ENCODE peak calls at places on chromosome 13, in six cellular contexts. X is HAP-1, T is fibroblast of lung, I is body of pancreas, V is NCI-H69, G is AG08395. M is an unnamed sample.

GRCh38 chr13:114282143-114282685 is 813 bp downstream of the UPF3A start:
- DNase-seq in I (peak), V (peak), T (peak), X (peak), G (peak), M (no peak)

GRCh38 chr13:66323695-66324094 is 906.4 kb downstream of the PCDH9 start:
- DNase-seq in I (no peak), V (no peak), G (no peak), X (no peak), T (no peak), M (no peak)

GRCh38 chr13:88051746-88052482 is 380.7 kb downstream of the SLITRK5 start:
- DNase-seq in T (no peak), V (no peak), X (no peak), I (no peak), G (no peak), M (no peak)

GRCh38 chr13:98706446-98707110 is 45.9 kb downstream of the SLC15A1 start:
- DNase-seq in I (no peak), V (no peak), T (no peak), X (no peak), G (no peak), M (no peak)

GRCh38 chr13:93625536-93625935 is 398.9 kb downstream of the GPC6 start:
- DNase-seq in T (peak), V (peak), I (no peak), G (no peak), X (peak), M (no peak)

GRCh38 chr13:23570099-23570926 is at the start of gene TNFRSF19:
- DNase-seq in V (peak), X (no peak), G (peak), I (peak), T (peak), M (peak)

GRCh38 chr13:59538512-59538911 is 625.2 kb downstream of the DIAPH3 start:
- DNase-seq in X (no peak), G (no peak), V (no peak), T (no peak), I (no peak), M (no peak)

GRCh38 chr13:108360139-108360538 is 90.6 kb downstream of the TNFSF13B start:
- DNase-seq in G (no peak), I (no peak), V (no peak), X (no peak), T (no peak), M (no peak)

GRCh38 chr13:94309997-94310842 is 169.3 kb downstream of the DCT start:
- DNase-seq in T (peak), X (no peak), I (no peak), G (peak), V (no peak), M (peak)

GRCh38 chr13:95536629-95537241 is 15.8 kb upstream of the CLDN10 start:
- DNase-seq in T (peak), V (peak), G (no peak), X (peak), I (peak), M (no peak)

GRCh38 chr13:94537740-94538630 is 58.0 kb downstream of the TGDS start:
- DNase-seq in I (no peak), G (no peak), X (no peak), V (no peak), T (no peak), M (no peak)

GRCh38 chr13:89746554-89746953 is 1600.9 kb upstream of the MIR17HG start:
- DNase-seq in I (no peak), T (no peak), G (no peak), V (peak), X (no peak), M (peak)

GRCh38 chr13:36124236-36124822 is 6.9 kb downstream of the DCLK1 start:
- DNase-seq in G (peak), V (no peak), I (peak), X (no peak), T (peak), M (peak)

GRCh38 chr13:99308481-99309087 is 1.4 kb upstream of the GPR183 start:
- DNase-seq in V (no peak), G (peak), T (peak), X (no peak), I (no peak), M (no peak)

GRCh38 chr13:109301711-109302110 is 484.7 kb downstream of the IRS2 start:
- DNase-seq in V (no peak), T (no peak), I (no peak), G (no peak), X (no peak), M (no peak)

GRCh38 chr13:32851083-32852064 is 164.8 kb upstream of the KL start:
- DNase-seq in I (no peak), V (no peak), X (no peak), T (no peak), G (no peak), M (no peak)

GRCh38 chr13:20831933-20832332 is 58.2 kb upstream of the EEF1AKMT1 start:
- DNase-seq in I (no peak), G (no peak), X (no peak), V (peak), T (no peak), M (no peak)

GRCh38 chr13:28497143-28497876 is 2.4 kb upstream of the FLT1 start:
- DNase-seq in X (no peak), G (no peak), T (no peak), I (no peak), V (no peak), M (no peak)

GRCh38 chr13:108609353-108609752 is 20.1 kb upstream of the MYO16 start:
- DNase-seq in V (peak), I (no peak), T (peak), G (no peak), X (no peak), M (peak)